ENCODE peak calls at places on chromosome 17, in four cellular contexts. One of them, this sample, is unnamed.

GRCh38 chr17:12568358-12569251 is 97.1 kb upstream of the MYOCD start:
- DNase-seq in stimulated activated CD8-positive, alpha-beta memory T cell treated with anti-CD3 and anti-CD28 coated beads, Interleukin-4, amount 100 ng/mL, for 48 hours: no peak
- DNase-seq in globus pallidus: no peak
- DNase-seq in dorsolateral prefrontal cortex: no peak
- DNase-seq in this sample: no peak

GRCh38 chr17:17694229-17695081 is 13.2 kb downstream of the RAI1 start:
- DNase-seq in stimulated activated CD8-positive, alpha-beta memory T cell treated with anti-CD3 and anti-CD28 coated beads, Interleukin-4, amount 100 ng/mL, for 48 hours: peak
- DNase-seq in globus pallidus: peak
- DNase-seq in dorsolateral prefrontal cortex: peak
- DNase-seq in this sample: peak

GRCh38 chr17:82791532-82791931 is 39.7 kb downstream of the TBCD start:
- DNase-seq in stimulated activated CD8-positive, alpha-beta memory T cell treated with anti-CD3 and anti-CD28 coated beads, Interleukin-4, amount 100 ng/mL, for 48 hours: no peak
- DNase-seq in globus pallidus: no peak
- DNase-seq in dorsolateral prefrontal cortex: no peak
- DNase-seq in this sample: no peak

GRCh38 chr17:74770498-74771318 is 5.4 kb downstream of the NAT9 start:
- DNase-seq in stimulated activated CD8-positive, alpha-beta memory T cell treated with anti-CD3 and anti-CD28 coated beads, Interleukin-4, amount 100 ng/mL, for 48 hours: peak
- DNase-seq in globus pallidus: no peak
- DNase-seq in dorsolateral prefrontal cortex: no peak
- DNase-seq in this sample: no peak

GRCh38 chr17:82031303-82031884 is at the start of gene RAC3:
- DNase-seq in stimulated activated CD8-positive, alpha-beta memory T cell treated with anti-CD3 and anti-CD28 coated beads, Interleukin-4, amount 100 ng/mL, for 48 hours: no peak
- DNase-seq in globus pallidus: no peak
- DNase-seq in dorsolateral prefrontal cortex: no peak
- DNase-seq in this sample: no peak

GRCh38 chr17:41578971-41579370 is 7.1 kb upstream of the KRT9 start:
- DNase-seq in stimulated activated CD8-positive, alpha-beta memory T cell treated with anti-CD3 and anti-CD28 coated beads, Interleukin-4, amount 100 ng/mL, for 48 hours: no peak
- DNase-seq in globus pallidus: no peak
- DNase-seq in dorsolateral prefrontal cortex: no peak
- DNase-seq in this sample: no peak

GRCh38 chr17:17570207-17570797 is 21.2 kb downstream of the PEMT start:
- DNase-seq in stimulated activated CD8-positive, alpha-beta memory T cell treated with anti-CD3 and anti-CD28 coated beads, Interleukin-4, amount 100 ng/mL, for 48 hours: no peak
- DNase-seq in globus pallidus: no peak
- DNase-seq in dorsolateral prefrontal cortex: peak
- DNase-seq in this sample: no peak

GRCh38 chr17:4307179-4307930 is 43.6 kb upstream of the ANKFY1 start:
- DNase-seq in stimulated activated CD8-positive, alpha-beta memory T cell treated with anti-CD3 and anti-CD28 coated beads, Interleukin-4, amount 100 ng/mL, for 48 hours: no peak
- DNase-seq in globus pallidus: no peak
- DNase-seq in dorsolateral prefrontal cortex: no peak
- DNase-seq in this sample: no peak

GRCh38 chr17:80649200-80649644 is 104.6 kb downstream of the RPTOR start:
- DNase-seq in stimulated activated CD8-positive, alpha-beta memory T cell treated with anti-CD3 and anti-CD28 coated beads, Interleukin-4, amount 100 ng/mL, for 48 hours: no peak
- DNase-seq in globus pallidus: no peak
- DNase-seq in dorsolateral prefrontal cortex: no peak
- DNase-seq in this sample: no peak

GRCh38 chr17:50134206-50135110 is 4.5 kb upstream of the SAMD14 start:
- DNase-seq in stimulated activated CD8-positive, alpha-beta memory T cell treated with anti-CD3 and anti-CD28 coated beads, Interleukin-4, amount 100 ng/mL, for 48 hours: no peak
- DNase-seq in globus pallidus: no peak
- DNase-seq in dorsolateral prefrontal cortex: no peak
- DNase-seq in this sample: no peak

GRCh38 chr17:12958786-12959185 is 59.0 kb downstream of the ELAC2 start:
- DNase-seq in stimulated activated CD8-positive, alpha-beta memory T cell treated with anti-CD3 and anti-CD28 coated beads, Interleukin-4, amount 100 ng/mL, for 48 hours: no peak
- DNase-seq in globus pallidus: no peak
- DNase-seq in dorsolateral prefrontal cortex: no peak
- DNase-seq in this sample: no peak

GRCh38 chr17:6456914-6457687 is 12.8 kb downstream of the PIMREG start:
- DNase-seq in stimulated activated CD8-positive, alpha-beta memory T cell treated with anti-CD3 and anti-CD28 coated beads, Interleukin-4, amount 100 ng/mL, for 48 hours: no peak
- DNase-seq in globus pallidus: no peak
- DNase-seq in dorsolateral prefrontal cortex: no peak
- DNase-seq in this sample: no peak

GRCh38 chr17:77809814-77810213 is 148.7 kb upstream of the TNRC6C start:
- DNase-seq in stimulated activated CD8-positive, alpha-beta memory T cell treated with anti-CD3 and anti-CD28 coated beads, Interleukin-4, amount 100 ng/mL, for 48 hours: no peak
- DNase-seq in globus pallidus: no peak
- DNase-seq in dorsolateral prefrontal cortex: no peak
- DNase-seq in this sample: no peak

GRCh38 chr17:59368218-59368857 is 36.9 kb downstream of the YPEL2 start:
- DNase-seq in stimulated activated CD8-positive, alpha-beta memory T cell treated with anti-CD3 and anti-CD28 coated beads, Interleukin-4, amount 100 ng/mL, for 48 hours: no peak
- DNase-seq in globus pallidus: no peak
- DNase-seq in dorsolateral prefrontal cortex: no peak
- DNase-seq in this sample: no peak

GRCh38 chr17:7466318-7466643 is 13.2 kb downstream of the ZBTB4 start:
- DNase-seq in stimulated activated CD8-positive, alpha-beta memory T cell treated with anti-CD3 and anti-CD28 coated beads, Interleukin-4, amount 100 ng/mL, for 48 hours: no peak
- DNase-seq in globus pallidus: no peak
- DNase-seq in dorsolateral prefrontal cortex: no peak
- DNase-seq in this sample: no peak

GRCh38 chr17:81868674-81869220 is 2.4 kb downstream of the ARHGDIA start:
- DNase-seq in stimulated activated CD8-positive, alpha-beta memory T cell treated with anti-CD3 and anti-CD28 coated beads, Interleukin-4, amount 100 ng/mL, for 48 hours: no peak
- DNase-seq in globus pallidus: no peak
- DNase-seq in dorsolateral prefrontal cortex: no peak
- DNase-seq in this sample: no peak

GRCh38 chr17:61583242-61583641 is 7.8 kb downstream of the NACA2 start:
- DNase-seq in stimulated activated CD8-positive, alpha-beta memory T cell treated with anti-CD3 and anti-CD28 coated beads, Interleukin-4, amount 100 ng/mL, for 48 hours: no peak
- DNase-seq in globus pallidus: no peak
- DNase-seq in dorsolateral prefrontal cortex: no peak
- DNase-seq in this sample: no peak

GRCh38 chr17:14904406-14904805 is 360.7 kb downstream of the PMP22 start:
- DNase-seq in stimulated activated CD8-positive, alpha-beta memory T cell treated with anti-CD3 and anti-CD28 coated beads, Interleukin-4, amount 100 ng/mL, for 48 hours: no peak
- DNase-seq in globus pallidus: no peak
- DNase-seq in dorsolateral prefrontal cortex: no peak
- DNase-seq in this sample: no peak

GRCh38 chr17:63547083-63547523 is 3.2 kb upstream of the DCAF7 start:
- DNase-seq in stimulated activated CD8-positive, alpha-beta memory T cell treated with anti-CD3 and anti-CD28 coated beads, Interleukin-4, amount 100 ng/mL, for 48 hours: no peak
- DNase-seq in globus pallidus: no peak
- DNase-seq in dorsolateral prefrontal cortex: no peak
- DNase-seq in this sample: no peak

GRCh38 chr17:7445011-7445927 is at the start of gene CHRNB1:
- DNase-seq in stimulated activated CD8-positive, alpha-beta memory T cell treated with anti-CD3 and anti-CD28 coated beads, Interleukin-4, amount 100 ng/mL, for 48 hours: peak
- DNase-seq in globus pallidus: peak
- DNase-seq in dorsolateral prefrontal cortex: peak
- DNase-seq in this sample: peak

GRCh38 chr17:49798738-49799137 is 10.3 kb downstream of the KAT7 start:
- DNase-seq in stimulated activated CD8-positive, alpha-beta memory T cell treated with anti-CD3 and anti-CD28 coated beads, Interleukin-4, amount 100 ng/mL, for 48 hours: no peak
- DNase-seq in globus pallidus: no peak
- DNase-seq in dorsolateral prefrontal cortex: no peak
- DNase-seq in this sample: no peak

GRCh38 chr17:64938925-64939474 is 19.7 kb upstream of the LRRC37A3 start:
- DNase-seq in stimulated activated CD8-positive, alpha-beta memory T cell treated with anti-CD3 and anti-CD28 coated beads, Interleukin-4, amount 100 ng/mL, for 48 hours: peak
- DNase-seq in globus pallidus: no peak
- DNase-seq in dorsolateral prefrontal cortex: no peak
- DNase-seq in this sample: no peak

GRCh38 chr17:57121308-57122042 is 36.4 kb downstream of the AKAP1 start:
- DNase-seq in stimulated activated CD8-positive, alpha-beta memory T cell treated with anti-CD3 and anti-CD28 coated beads, Interleukin-4, amount 100 ng/mL, for 48 hours: no peak
- DNase-seq in globus pallidus: no peak
- DNase-seq in dorsolateral prefrontal cortex: peak
- DNase-seq in this sample: peak